ENCODE peak calls at places on chromosomes 2 and 18, in four cellular contexts. One of them, this sample, is unnamed.

GRCh38 chr2:20188851-20189250 is 36.1 kb downstream of the SDC1 start:
- DNase-seq in PC-3: no peak
- DNase-seq in breast epithelium: no peak
- DNase-seq in nephron progenitor cell: peak
- DNase-seq in this sample: no peak

GRCh38 chr18:22703883-22704626 is 229.1 kb upstream of the RBBP8 start:
- DNase-seq in PC-3: peak
- DNase-seq in breast epithelium: no peak
- DNase-seq in nephron progenitor cell: peak
- DNase-seq in this sample: no peak

GRCh38 chr2:234587341-234588053 is 90.6 kb upstream of the ARL4C start:
- DNase-seq in PC-3: no peak
- DNase-seq in breast epithelium: no peak
- DNase-seq in nephron progenitor cell: no peak
- DNase-seq in this sample: no peak

GRCh38 chr18:62950246-62950645 is 234.9 kb downstream of the PHLPP1 start:
- DNase-seq in PC-3: no peak
- DNase-seq in breast epithelium: no peak
- DNase-seq in nephron progenitor cell: no peak
- DNase-seq in this sample: no peak

GRCh38 chr2:108536133-108536780 is 2.0 kb downstream of the LIMS1 start:
- DNase-seq in PC-3: peak
- DNase-seq in breast epithelium: no peak
- DNase-seq in nephron progenitor cell: no peak
- DNase-seq in this sample: no peak

GRCh38 chr18:39497819-39498218 is 1932.2 kb upstream of the CELF4 start:
- DNase-seq in PC-3: no peak
- DNase-seq in breast epithelium: no peak
- DNase-seq in nephron progenitor cell: no peak
- DNase-seq in this sample: no peak

GRCh38 chr18:37980556-37980955 is 415.0 kb upstream of the CELF4 start:
- DNase-seq in PC-3: no peak
- DNase-seq in breast epithelium: no peak
- DNase-seq in nephron progenitor cell: no peak
- DNase-seq in this sample: no peak

GRCh38 chr2:10165282-10165681 is 42.7 kb downstream of the RRM2 start:
- DNase-seq in PC-3: no peak
- DNase-seq in breast epithelium: no peak
- DNase-seq in nephron progenitor cell: no peak
- DNase-seq in this sample: no peak

GRCh38 chr2:181138816-181139215 is 158.4 kb downstream of the UBE2E3 start:
- DNase-seq in PC-3: peak
- DNase-seq in breast epithelium: no peak
- DNase-seq in nephron progenitor cell: no peak
- DNase-seq in this sample: no peak

GRCh38 chr2:183542593-183542992 is 418.4 kb downstream of the NUP35 start:
- DNase-seq in PC-3: no peak
- DNase-seq in breast epithelium: no peak
- DNase-seq in nephron progenitor cell: no peak
- DNase-seq in this sample: no peak

GRCh38 chr2:8684421-8684884 is 2.6 kb downstream of the ID2 start:
- DNase-seq in PC-3: peak
- DNase-seq in breast epithelium: no peak
- DNase-seq in nephron progenitor cell: peak
- DNase-seq in this sample: no peak

GRCh38 chr2:218743072-218743471 is 32.4 kb downstream of the TTLL4 start:
- DNase-seq in PC-3: no peak
- DNase-seq in breast epithelium: no peak
- DNase-seq in nephron progenitor cell: no peak
- DNase-seq in this sample: no peak

GRCh38 chr2:130776550-130776949 is 21.2 kb downstream of the AMER3 start:
- DNase-seq in PC-3: no peak
- DNase-seq in breast epithelium: no peak
- DNase-seq in nephron progenitor cell: no peak
- DNase-seq in this sample: no peak

GRCh38 chr2:232444409-232445148 is 11.4 kb upstream of the ALPI start:
- DNase-seq in PC-3: peak
- DNase-seq in breast epithelium: no peak
- DNase-seq in nephron progenitor cell: peak
- DNase-seq in this sample: no peak

GRCh38 chr2:236317938-236318396 is 53.8 kb upstream of the ASB18 start:
- DNase-seq in PC-3: peak
- DNase-seq in breast epithelium: no peak
- DNase-seq in nephron progenitor cell: no peak
- DNase-seq in this sample: no peak

GRCh38 chr18:47996091-47996541 is 65.7 kb upstream of the SMAD2 start:
- DNase-seq in PC-3: no peak
- DNase-seq in breast epithelium: no peak
- DNase-seq in nephron progenitor cell: no peak
- DNase-seq in this sample: no peak

GRCh38 chr2:199705538-199705937 is 145.5 kb downstream of the FTCDNL1 start:
- DNase-seq in PC-3: no peak
- DNase-seq in breast epithelium: no peak
- DNase-seq in nephron progenitor cell: no peak
- DNase-seq in this sample: no peak

GRCh38 chr2:1755436-1756191 is 11.3 kb upstream of the PXDN start:
- DNase-seq in PC-3: no peak
- DNase-seq in breast epithelium: no peak
- DNase-seq in nephron progenitor cell: no peak
- DNase-seq in this sample: no peak

GRCh38 chr2:234374671-234375245 is 122.1 kb downstream of the ARL4C start:
- DNase-seq in PC-3: no peak
- DNase-seq in breast epithelium: no peak
- DNase-seq in nephron progenitor cell: no peak
- DNase-seq in this sample: no peak

GRCh38 chr2:75055307-75055819 is 96.9 kb downstream of the POLE4 start:
- DNase-seq in PC-3: no peak
- DNase-seq in breast epithelium: no peak
- DNase-seq in nephron progenitor cell: no peak
- DNase-seq in this sample: no peak
- TF ChIP-seq CTCF in PC-3: no peak
- TF ChIP-seq CTCF in breast epithelium: no peak
- TF ChIP-seq CTCF in nephron progenitor cell: no peak
- TF ChIP-seq CTCF in this sample: no peak

GRCh38 chr2:202633470-202633869 is 1.3 kb upstream of the FAM117B start:
- DNase-seq in PC-3: no peak
- DNase-seq in breast epithelium: no peak
- DNase-seq in nephron progenitor cell: no peak
- DNase-seq in this sample: no peak
- TF ChIP-seq CTCF in PC-3: no peak
- TF ChIP-seq CTCF in breast epithelium: no peak
- TF ChIP-seq CTCF in nephron progenitor cell: no peak
- TF ChIP-seq CTCF in this sample: no peak

DNA sequence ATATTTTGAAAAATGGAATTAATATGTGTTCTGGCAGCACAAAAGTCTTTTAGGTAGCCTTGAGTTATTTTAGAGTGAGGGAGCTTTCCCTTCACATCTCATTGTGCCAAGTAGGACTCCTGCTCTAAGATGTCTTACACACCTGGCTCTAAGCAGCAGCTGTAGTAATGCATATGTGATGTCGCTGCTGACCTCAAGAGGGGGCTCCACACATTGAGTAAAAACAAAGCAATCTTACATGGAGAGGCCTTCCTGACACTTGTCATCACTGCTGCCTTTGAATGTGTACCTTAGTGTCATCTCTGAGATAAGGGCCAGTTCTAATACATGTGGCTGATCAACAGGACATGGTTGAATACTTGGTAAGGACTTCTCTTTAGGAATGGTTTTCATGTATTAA is 75.8 kb downstream of the ACTR3 start:
- DNase-seq in PC-3: peak
- DNase-seq in breast epithelium: no peak
- DNase-seq in nephron progenitor cell: peak
- DNase-seq in this sample: no peak
- TF ChIP-seq CTCF in PC-3: peak
- TF ChIP-seq CTCF in breast epithelium: no peak
- TF ChIP-seq CTCF in nephron progenitor cell: peak
- TF ChIP-seq CTCF in this sample: no peak

GRCh38 chr2:241595600-241596140 is 37.1 kb downstream of the BOK start:
- DNase-seq in PC-3: peak
- DNase-seq in breast epithelium: no peak
- DNase-seq in nephron progenitor cell: peak
- DNase-seq in this sample: no peak

GRCh38 chr2:241601841-241602240 is 35.1 kb downstream of the THAP4 start:
- DNase-seq in PC-3: no peak
- DNase-seq in breast epithelium: no peak
- DNase-seq in nephron progenitor cell: no peak
- DNase-seq in this sample: no peak

GRCh38 chr2:241598061-241598460 is 38.9 kb downstream of the THAP4 start:
- DNase-seq in PC-3: no peak
- DNase-seq in breast epithelium: no peak
- DNase-seq in nephron progenitor cell: no peak
- DNase-seq in this sample: no peak

GRCh38 chr2:241597561-241597960 is 39.0 kb downstream of the BOK start:
- DNase-seq in PC-3: no peak
- DNase-seq in breast epithelium: no peak
- DNase-seq in nephron progenitor cell: no peak
- DNase-seq in this sample: no peak

GRCh38 chr2:241598487-241598886 is 38.5 kb downstream of the THAP4 start:
- DNase-seq in PC-3: peak
- DNase-seq in breast epithelium: no peak
- DNase-seq in nephron progenitor cell: no peak
- DNase-seq in this sample: no peak
- TF ChIP-seq CTCF in PC-3: peak
- TF ChIP-seq CTCF in breast epithelium: no peak
- TF ChIP-seq CTCF in nephron progenitor cell: no peak
- TF ChIP-seq CTCF in this sample: no peak

GRCh38 chr2:128591841-128592822 is 273.5 kb upstream of the HS6ST1 start:
- DNase-seq in PC-3: no peak
- DNase-seq in breast epithelium: no peak
- DNase-seq in nephron progenitor cell: no peak
- DNase-seq in this sample: no peak

GRCh38 chr2:128591022-128591840 is 272.6 kb upstream of the HS6ST1 start:
- DNase-seq in PC-3: no peak
- DNase-seq in breast epithelium: no peak
- DNase-seq in nephron progenitor cell: no peak
- DNase-seq in this sample: no peak

GRCh38 chr2:128585706-128586105 is 267.0 kb upstream of the HS6ST1 start:
- DNase-seq in PC-3: peak
- DNase-seq in breast epithelium: no peak
- DNase-seq in nephron progenitor cell: no peak
- DNase-seq in this sample: no peak

GRCh38 chr2:128590309-128591021 is 271.8 kb upstream of the HS6ST1 start:
- DNase-seq in PC-3: no peak
- DNase-seq in breast epithelium: no peak
- DNase-seq in nephron progenitor cell: no peak
- DNase-seq in this sample: no peak

DNA sequence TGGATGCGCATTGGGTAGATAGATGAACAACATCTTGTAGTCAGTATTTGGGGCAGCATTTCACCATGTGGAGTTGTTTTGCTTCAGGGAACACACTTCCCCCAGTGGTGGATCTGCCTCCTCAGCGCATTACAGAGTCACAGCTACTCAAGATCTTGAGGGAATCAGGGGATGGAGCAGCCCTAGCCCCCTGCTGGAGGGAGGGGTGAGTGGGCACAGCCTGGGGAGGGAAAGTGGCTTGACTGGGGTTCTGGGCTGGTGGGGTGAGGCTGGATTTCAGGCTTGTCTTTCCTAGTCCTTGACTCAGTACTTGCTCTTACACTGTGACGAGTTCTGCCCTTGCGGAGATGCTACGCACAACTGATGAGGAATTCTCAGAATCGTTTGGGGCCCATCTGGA is 271.0 kb upstream of the HS6ST1 start:
- DNase-seq in PC-3: no peak
- DNase-seq in breast epithelium: no peak
- DNase-seq in nephron progenitor cell: no peak
- DNase-seq in this sample: no peak
- TF ChIP-seq CTCF in PC-3: no peak
- TF ChIP-seq CTCF in breast epithelium: no peak
- TF ChIP-seq CTCF in nephron progenitor cell: no peak
- TF ChIP-seq CTCF in this sample: no peak

GRCh38 chr2:55302241-55302640 is 33.2 kb upstream of the MTIF2 start:
- DNase-seq in PC-3: no peak
- DNase-seq in breast epithelium: no peak
- DNase-seq in nephron progenitor cell: no peak
- DNase-seq in this sample: no peak
- TF ChIP-seq CTCF in PC-3: no peak
- TF ChIP-seq CTCF in breast epithelium: no peak
- TF ChIP-seq CTCF in nephron progenitor cell: no peak
- TF ChIP-seq CTCF in this sample: no peak

This sample was measured in activated B cell treated with CpG ODN at 0.5 μM for 24 hours.